ENCODE peak calls at places on chromosomes 12 and 14, in ten cellular contexts. One of them, this sample, is unnamed.

GRCh38 chr14:32683679-32684078 is 255.0 kb upstream of the NPAS3 start:
- DNase-seq in suprapubic skin: no peak
- DNase-seq in HCT116: no peak
- DNase-seq in transverse colon: no peak
- DNase-seq in stomach: no peak
- DNase-seq in H1: no peak
- DNase-seq in Panc1: no peak
- DNase-seq in prostate gland: no peak
- DNase-seq in sigmoid colon: no peak
- DNase-seq in upper lobe of left lung: no peak
- DNase-seq in this sample: no peak

GRCh38 chr14:51209457-51209856 is 30.6 kb upstream of the TMX1 start:
- DNase-seq in suprapubic skin: no peak
- DNase-seq in HCT116: no peak
- DNase-seq in transverse colon: no peak
- DNase-seq in stomach: no peak
- DNase-seq in H1: no peak
- DNase-seq in Panc1: no peak
- DNase-seq in prostate gland: no peak
- DNase-seq in sigmoid colon: no peak
- DNase-seq in upper lobe of left lung: no peak
- DNase-seq in this sample: no peak

GRCh38 chr14:77139540-77140342 is 1.9 kb downstream of the ZDHHC22 start:
- DNase-seq in suprapubic skin: no peak
- DNase-seq in HCT116: peak; percentile 27
- DNase-seq in transverse colon: peak; percentile 22
- DNase-seq in stomach: no peak
- DNase-seq in H1: no peak
- DNase-seq in Panc1: no peak
- DNase-seq in prostate gland: no peak
- DNase-seq in sigmoid colon: no peak
- DNase-seq in upper lobe of left lung: peak; percentile 85
- DNase-seq in this sample: no peak

GRCh38 chr14:31205681-31206535 is 1.7 kb downstream of the HECTD1 start:
- DNase-seq in suprapubic skin: no peak
- DNase-seq in HCT116: no peak
- DNase-seq in transverse colon: no peak
- DNase-seq in stomach: no peak
- DNase-seq in H1: no peak
- DNase-seq in Panc1: no peak
- DNase-seq in prostate gland: no peak
- DNase-seq in sigmoid colon: no peak
- DNase-seq in upper lobe of left lung: no peak
- DNase-seq in this sample: no peak

GRCh38 chr12:107775093-107775721 is 703 bp downstream of the ASCL4 start:
- DNase-seq in suprapubic skin: no peak
- DNase-seq in HCT116: no peak
- DNase-seq in transverse colon: no peak
- DNase-seq in stomach: peak; percentile 37
- DNase-seq in H1: peak; percentile 62
- DNase-seq in Panc1: no peak
- DNase-seq in prostate gland: no peak
- DNase-seq in sigmoid colon: no peak
- DNase-seq in upper lobe of left lung: peak; percentile 85
- DNase-seq in this sample: no peak

GRCh38 chr12:3491938-3492867 is 1.2 kb downstream of the PRMT8 start:
- DNase-seq in suprapubic skin: no peak
- DNase-seq in HCT116: no peak
- DNase-seq in transverse colon: peak; percentile 19
- DNase-seq in stomach: peak; percentile 31
- DNase-seq in H1: peak; percentile 51
- DNase-seq in Panc1: no peak
- DNase-seq in prostate gland: peak; percentile 15
- DNase-seq in sigmoid colon: no peak
- DNase-seq in upper lobe of left lung: peak; percentile 90
- DNase-seq in this sample: no peak

GRCh38 chr12:54428050-54429013 is 9.3 kb upstream of the ITGA5 start:
- DNase-seq in suprapubic skin: no peak
- DNase-seq in HCT116: no peak
- DNase-seq in transverse colon: peak; percentile 28
- DNase-seq in stomach: no peak
- DNase-seq in H1: no peak
- DNase-seq in Panc1: no peak
- DNase-seq in prostate gland: no peak
- DNase-seq in sigmoid colon: peak; percentile 81
- DNase-seq in upper lobe of left lung: no peak
- DNase-seq in this sample: no peak

GRCh38 chr14:31126680-31127079 is 80.9 kb downstream of the HECTD1 start:
- DNase-seq in suprapubic skin: no peak
- DNase-seq in HCT116: no peak
- DNase-seq in transverse colon: no peak
- DNase-seq in stomach: no peak
- DNase-seq in H1: no peak
- DNase-seq in Panc1: no peak
- DNase-seq in prostate gland: no peak
- DNase-seq in sigmoid colon: no peak
- DNase-seq in upper lobe of left lung: no peak
- DNase-seq in this sample: no peak

GRCh38 chr14:49405291-49405690 is 180.9 kb downstream of the RPS29 start:
- DNase-seq in suprapubic skin: no peak
- DNase-seq in HCT116: no peak
- DNase-seq in transverse colon: no peak
- DNase-seq in stomach: no peak
- DNase-seq in H1: no peak
- DNase-seq in Panc1: no peak
- DNase-seq in prostate gland: no peak
- DNase-seq in sigmoid colon: no peak
- DNase-seq in upper lobe of left lung: no peak
- DNase-seq in this sample: no peak

GRCh38 chr14:54567634-54568561 is 970 bp downstream of the SAMD4A start:
- DNase-seq in suprapubic skin: peak; percentile 76
- DNase-seq in HCT116: no peak
- DNase-seq in transverse colon: peak; percentile 49
- DNase-seq in stomach: peak; percentile 50
- DNase-seq in H1: no peak
- DNase-seq in Panc1: no peak
- DNase-seq in prostate gland: peak; percentile 37
- DNase-seq in sigmoid colon: peak; percentile 86
- DNase-seq in upper lobe of left lung: peak; percentile 90
- DNase-seq in this sample: no peak

GRCh38 chr12:14167005-14167628 is 185.7 kb upstream of the GRIN2B start:
- DNase-seq in suprapubic skin: no peak
- DNase-seq in HCT116: peak; percentile 61
- DNase-seq in transverse colon: peak; percentile 46
- DNase-seq in stomach: peak; percentile 36
- DNase-seq in H1: no peak
- DNase-seq in Panc1: peak; percentile 36
- DNase-seq in prostate gland: peak; percentile 15
- DNase-seq in sigmoid colon: no peak
- DNase-seq in upper lobe of left lung: no peak
- DNase-seq in this sample: no peak

GRCh38 chr12:111858778-111859177 is 16.8 kb downstream of the MAPKAPK5 start:
- DNase-seq in suprapubic skin: no peak
- DNase-seq in HCT116: no peak
- DNase-seq in transverse colon: no peak
- DNase-seq in stomach: no peak
- DNase-seq in H1: no peak
- DNase-seq in Panc1: no peak
- DNase-seq in prostate gland: no peak
- DNase-seq in sigmoid colon: no peak
- DNase-seq in upper lobe of left lung: no peak
- DNase-seq in this sample: no peak

DNA sequence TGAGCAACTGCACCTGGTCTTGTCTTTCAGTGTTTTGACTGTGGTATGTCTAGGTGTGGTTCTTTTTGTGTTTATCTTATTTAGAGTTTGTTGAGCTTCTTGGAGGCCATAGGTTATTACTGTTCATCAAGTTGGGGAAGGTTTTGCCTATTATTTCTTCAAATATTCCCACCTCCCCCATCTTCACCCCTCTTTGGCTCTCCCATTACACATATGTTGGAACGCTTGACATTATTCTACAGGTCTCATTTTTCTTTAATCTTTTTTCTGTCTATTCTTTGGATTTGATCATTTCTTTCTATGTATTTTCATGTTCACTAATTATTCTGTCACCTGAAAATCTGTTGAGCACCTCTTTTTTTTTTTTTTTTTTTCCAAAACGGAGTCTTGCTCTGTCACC is 16.2 kb downstream of the MAPKAPK5 start:
- DNase-seq in suprapubic skin: no peak
- DNase-seq in HCT116: no peak
- DNase-seq in transverse colon: no peak
- DNase-seq in stomach: no peak
- DNase-seq in H1: no peak
- DNase-seq in Panc1: no peak
- DNase-seq in prostate gland: no peak
- DNase-seq in sigmoid colon: no peak
- DNase-seq in upper lobe of left lung: no peak
- DNase-seq in this sample: no peak
- H3K36me3 ChIP-seq in suprapubic skin: no peaks in the 10 kb centered on the region
- H3K36me3 ChIP-seq in HCT116: no peaks in the 10 kb centered on the region
- H3K36me3 ChIP-seq in transverse colon: no peaks in the 10 kb centered on the region
- H3K36me3 ChIP-seq in stomach: no peaks in the 10 kb centered on the region
- H3K36me3 ChIP-seq in H1: no peaks in the 10 kb centered on the region
- H3K36me3 ChIP-seq in Panc1: no peaks in the 10 kb centered on the region
- H3K36me3 ChIP-seq in prostate gland: no peaks in the 10 kb centered on the region
- H3K36me3 ChIP-seq in sigmoid colon: no peaks in the 10 kb centered on the region
- H3K36me3 ChIP-seq in upper lobe of left lung: no peaks in the 10 kb centered on the region
- H3K36me3 ChIP-seq in this sample: no peaks in the 10 kb centered on the region

DNA sequence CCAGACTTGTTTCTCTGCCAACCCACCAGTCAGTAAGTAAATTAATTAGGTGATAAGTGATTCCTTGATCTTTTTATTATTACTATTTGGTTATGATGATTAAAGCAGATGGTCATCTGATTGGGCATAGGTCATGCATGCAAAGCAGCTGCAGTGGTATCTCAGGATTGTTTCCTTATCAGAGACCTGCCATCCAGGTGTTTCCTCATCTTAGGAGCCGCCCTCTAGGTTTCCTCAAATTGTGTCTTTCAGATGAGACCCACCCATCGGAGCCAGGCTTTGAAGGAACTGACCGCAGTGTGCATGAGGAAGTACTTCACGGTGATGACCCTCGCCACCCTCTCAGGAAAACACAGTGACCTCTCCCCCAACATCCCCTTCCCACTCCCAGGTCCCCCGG is 63.3 kb downstream of the ZFP36L1 start:
- DNase-seq in suprapubic skin: no peak
- DNase-seq in HCT116: no peak
- DNase-seq in transverse colon: no peak
- DNase-seq in stomach: no peak
- DNase-seq in H1: no peak
- DNase-seq in Panc1: no peak
- DNase-seq in prostate gland: no peak
- DNase-seq in sigmoid colon: no peak
- DNase-seq in upper lobe of left lung: no peak
- DNase-seq in this sample: no peak
- TF ChIP-seq POLR2AphosphoS5 in suprapubic skin: no peak
- TF ChIP-seq POLR2AphosphoS5 in HCT116: no peak
- TF ChIP-seq POLR2AphosphoS5 in transverse colon: peak; percentile 20
- TF ChIP-seq POLR2AphosphoS5 in stomach: no peak
- TF ChIP-seq POLR2AphosphoS5 in H1: no peak
- TF ChIP-seq POLR2AphosphoS5 in Panc1: no peak
- TF ChIP-seq POLR2AphosphoS5 in prostate gland: no peak
- TF ChIP-seq POLR2AphosphoS5 in sigmoid colon: peak; percentile 42
- TF ChIP-seq POLR2AphosphoS5 in upper lobe of left lung: no peak
- TF ChIP-seq POLR2AphosphoS5 in this sample: peak; percentile 66

DNA sequence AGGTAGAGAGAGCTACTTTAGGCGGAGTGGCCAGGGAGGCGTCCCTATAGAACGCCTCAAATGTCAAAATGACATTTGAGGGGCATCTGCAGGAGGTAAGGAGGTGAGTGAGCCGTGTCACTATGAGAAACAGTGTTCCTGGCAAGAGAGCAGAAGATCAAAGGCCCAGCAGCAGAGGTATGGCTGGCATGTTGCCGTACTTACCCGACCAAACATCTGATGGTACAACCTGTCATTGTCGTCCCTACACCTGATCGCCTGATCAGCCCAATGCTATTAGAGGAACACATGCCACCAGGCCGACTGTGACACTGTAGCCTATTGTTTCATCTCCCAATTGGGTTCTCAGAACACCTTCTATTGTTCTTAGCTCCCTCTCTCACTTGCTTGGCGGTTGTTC is 33.9 kb upstream of the POC1B start:
- DNase-seq in suprapubic skin: no peak
- DNase-seq in HCT116: no peak
- DNase-seq in transverse colon: no peak
- DNase-seq in stomach: no peak
- DNase-seq in H1: no peak
- DNase-seq in Panc1: no peak
- DNase-seq in prostate gland: no peak
- DNase-seq in sigmoid colon: no peak
- DNase-seq in upper lobe of left lung: no peak
- DNase-seq in this sample: no peak
- H3K36me3 ChIP-seq in suprapubic skin: no peaks in the 10 kb centered on the region
- H3K36me3 ChIP-seq in HCT116: no peaks in the 10 kb centered on the region
- H3K36me3 ChIP-seq in transverse colon: no peaks in the 10 kb centered on the region
- H3K36me3 ChIP-seq in stomach: no peaks in the 10 kb centered on the region
- H3K36me3 ChIP-seq in H1: no peaks in the 10 kb centered on the region
- H3K36me3 ChIP-seq in Panc1: no peaks in the 10 kb centered on the region
- H3K36me3 ChIP-seq in prostate gland: no peaks in the 10 kb centered on the region
- H3K36me3 ChIP-seq in sigmoid colon: no peaks in the 10 kb centered on the region
- H3K36me3 ChIP-seq in upper lobe of left lung: no peaks in the 10 kb centered on the region
- H3K36me3 ChIP-seq in this sample: no peaks in the 10 kb centered on the region

GRCh38 chr12:119692410-119692809 is 24.5 kb downstream of the PRKAB1 start:
- DNase-seq in suprapubic skin: no peak
- DNase-seq in HCT116: no peak
- DNase-seq in transverse colon: no peak
- DNase-seq in stomach: no peak
- DNase-seq in H1: no peak
- DNase-seq in Panc1: no peak
- DNase-seq in prostate gland: no peak
- DNase-seq in sigmoid colon: no peak
- DNase-seq in upper lobe of left lung: no peak
- DNase-seq in this sample: no peak

GRCh38 chr12:119693006-119693405 is 25.1 kb downstream of the PRKAB1 start:
- DNase-seq in suprapubic skin: no peak
- DNase-seq in HCT116: no peak
- DNase-seq in transverse colon: peak; percentile 80
- DNase-seq in stomach: peak; percentile 84
- DNase-seq in H1: no peak
- DNase-seq in Panc1: no peak
- DNase-seq in prostate gland: peak; percentile 87
- DNase-seq in sigmoid colon: no peak
- DNase-seq in upper lobe of left lung: no peak
- DNase-seq in this sample: no peak

GRCh38 chr12:119689935-119690500 is 22.1 kb downstream of the PRKAB1 start:
- DNase-seq in suprapubic skin: no peak
- DNase-seq in HCT116: no peak
- DNase-seq in transverse colon: no peak
- DNase-seq in stomach: no peak
- DNase-seq in H1: no peak
- DNase-seq in Panc1: no peak
- DNase-seq in prostate gland: no peak
- DNase-seq in sigmoid colon: no peak
- DNase-seq in upper lobe of left lung: peak; percentile 76
- DNase-seq in this sample: no peak

GRCh38 chr12:119693511-119693910 is 25.6 kb downstream of the PRKAB1 start:
- DNase-seq in suprapubic skin: no peak
- DNase-seq in HCT116: no peak
- DNase-seq in transverse colon: no peak
- DNase-seq in stomach: no peak
- DNase-seq in H1: no peak
- DNase-seq in Panc1: no peak
- DNase-seq in prostate gland: no peak
- DNase-seq in sigmoid colon: no peak
- DNase-seq in upper lobe of left lung: no peak
- DNase-seq in this sample: no peak

GRCh38 chr12:119691202-119691846 is 23.4 kb downstream of the PRKAB1 start:
- DNase-seq in suprapubic skin: no peak
- DNase-seq in HCT116: no peak
- DNase-seq in transverse colon: no peak
- DNase-seq in stomach: no peak
- DNase-seq in H1: no peak
- DNase-seq in Panc1: no peak
- DNase-seq in prostate gland: no peak
- DNase-seq in sigmoid colon: no peak
- DNase-seq in upper lobe of left lung: no peak
- DNase-seq in this sample: no peak
- TF ChIP-seq POLR2AphosphoS5 in suprapubic skin: no peak
- TF ChIP-seq POLR2AphosphoS5 in HCT116: no peak
- TF ChIP-seq POLR2AphosphoS5 in transverse colon: no peak
- TF ChIP-seq POLR2AphosphoS5 in stomach: no peak
- TF ChIP-seq POLR2AphosphoS5 in H1: no peak
- TF ChIP-seq POLR2AphosphoS5 in Panc1: no peak
- TF ChIP-seq POLR2AphosphoS5 in prostate gland: no peak
- TF ChIP-seq POLR2AphosphoS5 in sigmoid colon: no peak
- TF ChIP-seq POLR2AphosphoS5 in upper lobe of left lung: no peak
- TF ChIP-seq POLR2AphosphoS5 in this sample: no peak